ENCODE peak calls at places on chromosome 22, in four cellular contexts. B, Q, D and Z are unnamed samples.

GRCh38 chr22:37486224-37486845 is at the start of gene MFNG:
- DNase-seq in B (peak), Q (peak), D (peak), Z (peak)

GRCh38 chr22:17867160-17867785 is 93.0 kb upstream of the BID start:
- DNase-seq in B (no peak), Q (no peak), D (no peak), Z (peak)

GRCh38 chr22:34236527-34236926 is 316.3 kb upstream of the LARGE1 start:
- DNase-seq in B (no peak), Q (no peak), D (no peak), Z (no peak)

GRCh38 chr22:40033586-40034380 is 39.0 kb downstream of the FAM83F start:
- DNase-seq in B (no peak), Q (no peak), D (no peak), Z (no peak)

GRCh38 chr22:31313366-31314147 is 21.3 kb upstream of the PIK3IP1 start:
- DNase-seq in B (peak), Q (peak), D (peak), Z (peak)

GRCh38 chr22:35426801-35427140 is 26.8 kb downstream of the MCM5 start:
- DNase-seq in B (peak), Q (no peak), D (no peak), Z (no peak)

GRCh38 chr22:26431151-26431995 is 2.3 kb downstream of the ASPHD2 start:
- DNase-seq in B (no peak), Q (no peak), D (no peak), Z (no peak)

GRCh38 chr22:42906605-42907338 is 49.7 kb upstream of the ARFGAP3 start:
- DNase-seq in B (no peak), Q (no peak), D (no peak), Z (no peak)

GRCh38 chr22:22901578-22902218 is 14.1 kb downstream of the IGLL5 start:
- DNase-seq in B (no peak), Q (no peak), D (no peak), Z (no peak)

GRCh38 chr22:41638748-41639147 is 17.7 kb downstream of the XRCC6 start:
- DNase-seq in B (no peak), Q (no peak), D (no peak), Z (no peak)

GRCh38 chr22:20788627-20789344 is 14.9 kb downstream of the SERPIND1 start:
- DNase-seq in B (no peak), Q (no peak), D (no peak), Z (no peak)

GRCh38 chr22:26847046-26847445 is 189.7 kb downstream of the MIAT start:
- DNase-seq in B (no peak), Q (no peak), D (no peak), Z (no peak)

GRCh38 chr22:27250418-27250817 is 551.1 kb downstream of the MN1 start:
- DNase-seq in B (no peak), Q (no peak), D (no peak), Z (no peak)

GRCh38 chr22:40498454-40499186 is 128.2 kb downstream of the SGSM3 start:
- DNase-seq in B (no peak), Q (peak), D (peak), Z (no peak)

GRCh38 chr22:26853495-26853894 is 196.1 kb downstream of the MIAT start:
- DNase-seq in B (no peak), Q (no peak), D (no peak), Z (no peak)

GRCh38 chr22:21936151-21936778 is 16.4 kb downstream of the PPM1F start:
- DNase-seq in B (no peak), Q (no peak), D (no peak), Z (no peak)

GRCh38 chr22:39405346-39406085 is 5.9 kb downstream of the TAB1 start:
- DNase-seq in B (no peak), Q (no peak), D (no peak), Z (no peak)

GRCh38 chr22:36334081-36334831 is 53.5 kb downstream of the MYH9 start:
- DNase-seq in B (no peak), Q (no peak), D (peak), Z (no peak)

GRCh38 chr22:39088688-39089032 is 8.4 kb upstream of the APOBEC3H start:
- DNase-seq in B (no peak), Q (no peak), D (no peak), Z (no peak)

GRCh38 chr22:21657020-21657360 is 8.8 kb upstream of the PPIL2 start:
- DNase-seq in B (no peak), Q (no peak), D (peak), Z (no peak)

GRCh38 chr22:32985899-32986772 is 72.0 kb downstream of the SYN3 start:
- DNase-seq in B (peak), Q (peak), D (peak), Z (peak)

GRCh38 chr22:28116261-28116673 is 197.2 kb upstream of the PITPNB start:
- DNase-seq in B (no peak), Q (no peak), D (peak), Z (no peak)

GRCh38 chr22:38257170-38257569 is 15.6 kb downstream of the TMEM184B start:
- DNase-seq in B (no peak), Q (no peak), D (no peak), Z (no peak)

GRCh38 chr22:27100789-27101188 is 443.4 kb downstream of the MIAT start:
- DNase-seq in B (peak), Q (no peak), D (peak), Z (peak)

GRCh38 chr22:36160499-36160942 is at the start of gene APOL3:
- DNase-seq in B (no peak), Q (no peak), D (no peak), Z (no peak)

GRCh38 chr22:38490915-38491314 is 15.2 kb downstream of the DDX17 start:
- DNase-seq in B (no peak), Q (no peak), D (no peak), Z (no peak)

GRCh38 chr22:41919357-41920224 is 4.7 kb upstream of the SHISA8 start:
- DNase-seq in B (no peak), Q (no peak), D (peak), Z (peak)

GRCh38 chr22:40021401-40022000 is 26.7 kb downstream of the FAM83F start:
- DNase-seq in B (no peak), Q (no peak), D (no peak), Z (no peak)

GRCh38 chr22:36036167-36036624 is 7.6 kb upstream of the RBFOX2 start:
- DNase-seq in B (no peak), Q (no peak), D (no peak), Z (peak)

GRCh38 chr22:40178417-40179409 is 988 bp downstream of the TNRC6B start:
- DNase-seq in B (peak), Q (no peak), D (peak), Z (peak)

GRCh38 chr22:41240377-41241132 is at the start of gene CHADL:
- DNase-seq in B (no peak), Q (no peak), D (peak), Z (peak)

GRCh38 chr22:36227396-36227795 is 11.9 kb downstream of the APOL2 start:
- DNase-seq in B (no peak), Q (no peak), D (no peak), Z (no peak)

DNA sequence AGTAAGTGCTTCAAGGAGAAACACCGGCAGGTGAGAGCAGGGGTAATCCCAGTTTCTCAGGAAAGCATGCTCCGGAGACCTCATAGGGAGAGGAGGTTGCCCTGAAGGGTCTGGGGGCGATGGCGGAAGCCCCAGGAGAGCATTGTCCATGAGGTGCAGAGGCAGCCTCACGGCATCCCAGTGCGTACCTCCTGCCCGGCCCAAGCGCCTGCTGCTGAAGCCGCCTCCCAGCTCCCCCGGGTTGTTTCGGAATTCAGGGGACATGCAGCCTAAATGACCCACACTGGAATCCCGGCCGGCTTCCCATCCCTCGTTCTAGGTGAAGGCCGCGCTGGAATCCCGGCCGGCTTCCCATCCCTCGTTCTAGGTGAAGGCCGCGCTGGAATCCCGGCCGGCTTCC is 2.7 kb downstream of the ZBED4 start:
- DNase-seq in B (no peak), Q (no peak), D (no peak), Z (no peak)
- H3K4me2 ChIP-seq in B (no peak), Q (peak), D (peak), Z (peak)

GRCh38 chr22:24247011-24247507 is 2.2 kb upstream of the GGT5 start:
- DNase-seq in B (no peak), Q (no peak), D (no peak), Z (peak)
- H3K4me2 ChIP-seq in B (no peak), Q (peak), D (no peak), Z (peak)

GRCh38 chr22:29195964-29196666 is 9.6 kb upstream of the EMID1 start:
- DNase-seq in B (no peak), Q (no peak), D (no peak), Z (peak)
- H3K4me2 ChIP-seq in B (no peak), Q (no peak), D (no peak), Z (no peak)

DNA sequence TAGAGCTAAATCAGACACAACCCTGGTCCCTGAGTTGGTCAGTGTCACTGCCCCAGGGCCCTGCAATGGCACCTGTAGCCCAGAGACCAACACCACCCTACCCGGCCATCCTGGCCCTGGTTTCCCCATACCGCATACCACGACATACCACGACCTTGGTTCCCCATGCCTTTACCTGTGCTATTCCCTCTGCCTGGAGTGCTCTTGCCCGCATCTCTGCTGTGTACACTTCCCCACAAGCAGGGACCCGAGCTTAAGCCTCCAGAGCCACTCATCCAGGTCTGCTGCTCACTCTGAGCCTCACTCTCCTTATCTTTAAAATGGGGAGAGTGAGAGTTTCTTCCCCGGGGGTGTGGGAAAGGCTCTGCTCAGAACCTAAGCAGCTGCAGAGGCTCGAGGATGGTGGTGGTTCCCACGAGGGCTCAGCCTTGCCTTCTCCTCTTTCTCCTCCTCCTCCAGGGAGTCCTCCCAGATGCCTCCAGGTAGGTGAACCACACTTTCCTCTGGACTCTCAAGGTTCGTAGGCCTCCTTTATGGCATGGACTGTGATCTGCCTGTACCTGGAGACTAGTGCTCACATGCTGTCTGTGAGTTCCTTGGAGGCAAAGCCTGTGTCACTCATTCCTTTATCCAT is 48.1 kb downstream of the WNT7B start:
- DNase-seq in B (no peak), Q (no peak), D (no peak), Z (no peak)
- H3K4me2 ChIP-seq in B (no peak), Q (no peak), D (no peak), Z (no peak)

GRCh38 chr22:43925433-43926348 is 2.1 kb downstream of the PNPLA3 start:
- DNase-seq in B (peak), Q (no peak), D (peak), Z (no peak)
- H3K4me2 ChIP-seq in B (peak), Q (peak), D (peak), Z (peak)

GRCh38 chr22:19119949-19120348 is 2.3 kb downstream of the DGCR2 start:
- DNase-seq in B (no peak), Q (no peak), D (no peak), Z (no peak)
- H3K4me2 ChIP-seq in B (no peak), Q (peak), D (peak), Z (peak)

GRCh38 chr22:30266445-30267381 is at the start of gene OSM:
- DNase-seq in B (no peak), Q (no peak), D (no peak), Z (no peak)
- H3K4me2 ChIP-seq in B (no peak), Q (no peak), D (no peak), Z (no peak)

GRCh38 chr22:48840112-48840949 is 987.3 kb downstream of the BRD1 start:
- DNase-seq in B (no peak), Q (no peak), D (no peak), Z (no peak)

GRCh38 chr22:48842976-48843375 is 984.7 kb downstream of the BRD1 start:
- DNase-seq in B (no peak), Q (no peak), D (no peak), Z (no peak)

GRCh38 chr22:48843640-48844039 is 984.0 kb downstream of the BRD1 start:
- DNase-seq in B (no peak), Q (no peak), D (no peak), Z (no peak)

GRCh38 chr22:48842583-48842945 is 985.1 kb downstream of the BRD1 start:
- DNase-seq in B (no peak), Q (no peak), D (no peak), Z (no peak)

GRCh38 chr22:48841881-48842582 is 985.6 kb downstream of the BRD1 start:
- DNase-seq in B (no peak), Q (no peak), D (no peak), Z (no peak)
- H3K4me2 ChIP-seq in B (no peak), Q (no peak), D (no peak), Z (no peak)